ENCODE peak calls at places on chromosomes 13 and 19, in eight cellular contexts. V is GM12878, X is H1, C is endothelial cell of umbilical vein, O is K562, Y is HepG2, M is SK-N-SH, T is HCT116. W is an unnamed sample.
A peak's percentile ranks its signal among the peaks of the same experiment; 100 is the strongest.

GRCh38 chr13:39892731-39893293 is 237.3 kb downstream of the COG6 start:
- DNase-seq in M (peak; percentile 35), C (peak; percentile 95), X (no peak), O (no peak), V (no peak), Y (no peak), T (no peak), W (peak; percentile 72)

GRCh38 chr19:48415395-48415794 is 21.9 kb downstream of the GRIN2D start:
- DNase-seq in T (peak; percentile 84), O (peak; percentile 96), V (no peak), C (peak; percentile 85), X (peak; percentile 97), M (peak; percentile 82), Y (peak; percentile 52), W (no peak)

GRCh38 chr19:47274071-47274890 is at the start of gene INAFM1:
- DNase-seq in O (peak; percentile 94), X (peak; percentile 100), C (peak; percentile 90), T (peak; percentile 89), M (peak; percentile 96), V (peak; percentile 67), Y (peak; percentile 76), W (peak; percentile 57)

GRCh38 chr13:95641961-95642621 is 2.4 kb downstream of the DZIP1 start:
- DNase-seq in O (no peak), Y (peak; percentile 44), X (peak; percentile 81), V (no peak), C (peak; percentile 52), M (peak; percentile 77), T (no peak), W (no peak)

GRCh38 chr13:79307433-79307861 is 98.6 kb downstream of the RBM26 start:
- DNase-seq in V (no peak), O (no peak), M (no peak), T (no peak), Y (peak; percentile 52), C (no peak), X (no peak), W (no peak)

GRCh38 chr19:13097331-13098258 is 5.1 kb downstream of the LYL1 start:
- DNase-seq in T (no peak), V (no peak), C (peak; percentile 52), M (no peak), X (peak; percentile 62), Y (no peak), O (peak; percentile 89), W (no peak)

GRCh38 chr19:58562126-58563033 is 4.0 kb upstream of the UBE2M start:
- DNase-seq in C (peak; percentile 37), T (no peak), O (no peak), M (peak; percentile 60), Y (no peak), X (no peak), V (no peak), W (no peak)

GRCh38 chr13:98280176-98280510 is 103.1 kb upstream of the RNF113B start:
- DNase-seq in M (no peak), X (no peak), C (no peak), V (no peak), Y (no peak), O (no peak), T (no peak), W (no peak)

GRCh38 chr13:50609016-50609415 is 234.5 kb downstream of the DLEU7 start:
- DNase-seq in X (no peak), O (no peak), T (no peak), Y (no peak), C (no peak), M (no peak), V (no peak), W (no peak)

GRCh38 chr13:29849071-29849541 is 1.3 kb downstream of the UBL3 start:
- DNase-seq in M (peak; percentile 38), T (no peak), C (peak; percentile 52), V (no peak), Y (peak; percentile 13), X (no peak), O (peak; percentile 10), W (no peak)

GRCh38 chr13:76764429-76764828 is 121.8 kb downstream of the KCTD12 start:
- DNase-seq in M (no peak), X (no peak), C (peak; percentile 87), Y (no peak), T (no peak), O (no peak), V (no peak), W (no peak)

DNA sequence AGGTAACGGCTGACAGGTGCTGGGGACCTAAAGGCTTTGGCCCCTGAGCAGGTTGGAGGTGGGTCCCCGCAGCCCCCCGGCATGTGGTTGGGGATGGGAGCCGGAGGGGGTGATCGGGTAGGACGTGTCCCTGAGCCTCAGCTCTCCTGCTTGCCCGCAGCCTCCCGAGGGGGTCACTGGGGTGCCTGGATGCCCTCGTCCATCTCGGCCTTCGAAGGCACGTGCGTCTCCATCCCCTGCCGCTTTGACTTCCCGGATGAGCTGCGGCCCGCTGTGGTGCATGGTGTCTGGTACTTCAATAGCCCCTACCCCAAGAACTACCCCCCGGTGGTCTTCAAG is 3.5 kb downstream of the MAG start:
- DNase-seq in Y (no peak), C (no peak), V (no peak), M (no peak), X (peak; percentile 56), O (no peak), T (no peak), W (no peak)
- H3K9ac ChIP-seq in Y (no peak overlapping the region), C (no peak overlapping the region), V (peak overlapping the region; percentile 25), M (no peak overlapping the region), X (no peak overlapping the region), O (no peak overlapping the region), T (no peak overlapping the region), W (no peak overlapping the region)

GRCh38 chr19:38956264-38956663 is 19.3 kb downstream of the FBXO17 start:
- DNase-seq in Y (no peak), V (no peak), X (no peak), O (no peak), C (no peak), T (no peak), M (no peak), W (no peak)

GRCh38 chr19:38949580-38950367 is 19.0 kb downstream of the MRPS12 start:
- DNase-seq in C (peak; percentile 87), T (no peak), Y (no peak), V (no peak), X (peak; percentile 99), M (peak; percentile 99), O (no peak), W (peak; percentile 35)

GRCh38 chr19:38951187-38951586 is 20.4 kb downstream of the MRPS12 start:
- DNase-seq in V (no peak), T (no peak), O (no peak), M (no peak), X (no peak), C (no peak), Y (no peak), W (no peak)

GRCh38 chr19:38953677-38954076 is 21.9 kb downstream of the FBXO17 start:
- DNase-seq in V (no peak), Y (no peak), X (no peak), C (no peak), M (no peak), O (no peak), T (no peak), W (no peak)

DNA sequence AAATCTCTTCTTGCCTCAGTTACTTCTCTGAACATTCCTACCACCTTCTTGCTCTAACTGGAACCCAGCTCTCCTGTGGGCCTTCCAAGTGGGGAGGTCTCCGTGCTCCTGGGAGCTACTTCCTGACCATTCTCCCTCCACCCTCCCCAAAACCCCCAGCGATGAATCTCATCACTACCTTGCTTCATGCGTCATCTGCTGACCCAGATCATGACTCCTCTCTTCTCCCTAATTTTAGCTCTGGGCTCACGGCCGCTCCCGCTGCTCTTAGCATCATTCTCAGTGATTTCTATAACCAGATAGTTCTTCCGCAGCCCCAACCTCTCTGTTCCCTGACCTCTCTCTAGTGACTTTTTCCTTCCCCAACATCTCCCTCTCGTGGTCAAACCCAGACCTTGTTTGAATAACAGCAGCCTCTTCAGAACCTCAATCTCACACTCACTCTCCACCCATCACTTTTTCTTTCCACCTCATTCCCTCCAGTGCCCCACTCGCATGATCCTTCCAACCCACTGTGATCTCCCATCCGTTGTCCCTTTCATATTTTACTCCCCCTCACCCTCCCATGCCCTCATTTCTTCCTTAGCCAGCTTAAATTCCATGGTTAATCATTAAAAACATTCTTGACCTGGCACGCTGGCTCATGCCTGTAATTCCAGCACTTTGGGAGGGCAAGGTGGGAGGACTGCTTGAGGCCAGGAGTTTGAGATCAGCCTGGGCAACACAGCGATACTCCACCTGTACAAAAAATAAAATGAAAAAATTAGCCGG is 21.8 kb downstream of the MRPS12 start:
- DNase-seq in O (peak; percentile 62), V (no peak), X (peak; percentile 52), Y (peak; percentile 51), M (no peak), C (no peak), T (no peak), W (no peak)
- TF ChIP-seq POLR2AphosphoS5 in O (no peak), V (no peak), X (no peak), Y (peak; percentile 33), M (no peak), C (no peak), T (no peak), W (no peak)

GRCh38 chr19:39339636-39340035 is 2.6 kb upstream of the SAMD4B start:
- DNase-seq in V (no peak), C (no peak), X (no peak), M (no peak), O (no peak), Y (peak; percentile 20), T (no peak), W (no peak)

GRCh38 chr19:39335168-39335567 is 675 bp downstream of the GMFG start:
- DNase-seq in T (no peak), C (no peak), V (no peak), X (no peak), M (peak; percentile 14), O (peak; percentile 58), Y (no peak), W (no peak)

GRCh38 chr19:39333507-39333906 is 2.3 kb downstream of the GMFG start:
- DNase-seq in M (no peak), Y (no peak), X (no peak), V (no peak), C (no peak), T (no peak), O (no peak), W (no peak)

GRCh38 chr19:39334444-39334976 is 1.3 kb downstream of the GMFG start:
- DNase-seq in M (no peak), O (no peak), C (no peak), V (no peak), Y (no peak), T (no peak), X (no peak), W (no peak)

GRCh38 chr19:39336483-39336882 is 640 bp upstream of the GMFG start:
- DNase-seq in X (no peak), T (no peak), Y (no peak), O (no peak), M (no peak), C (no peak), V (no peak), W (no peak)
- H3K27ac ChIP-seq in X (no peak overlapping the region), T (no peak overlapping the region), Y (no peak overlapping the region), O (no peak overlapping the region), M (no peak overlapping the region), C (no peak overlapping the region), V (peak overlapping the region; percentile 97), W (no peak overlapping the region)

DNA sequence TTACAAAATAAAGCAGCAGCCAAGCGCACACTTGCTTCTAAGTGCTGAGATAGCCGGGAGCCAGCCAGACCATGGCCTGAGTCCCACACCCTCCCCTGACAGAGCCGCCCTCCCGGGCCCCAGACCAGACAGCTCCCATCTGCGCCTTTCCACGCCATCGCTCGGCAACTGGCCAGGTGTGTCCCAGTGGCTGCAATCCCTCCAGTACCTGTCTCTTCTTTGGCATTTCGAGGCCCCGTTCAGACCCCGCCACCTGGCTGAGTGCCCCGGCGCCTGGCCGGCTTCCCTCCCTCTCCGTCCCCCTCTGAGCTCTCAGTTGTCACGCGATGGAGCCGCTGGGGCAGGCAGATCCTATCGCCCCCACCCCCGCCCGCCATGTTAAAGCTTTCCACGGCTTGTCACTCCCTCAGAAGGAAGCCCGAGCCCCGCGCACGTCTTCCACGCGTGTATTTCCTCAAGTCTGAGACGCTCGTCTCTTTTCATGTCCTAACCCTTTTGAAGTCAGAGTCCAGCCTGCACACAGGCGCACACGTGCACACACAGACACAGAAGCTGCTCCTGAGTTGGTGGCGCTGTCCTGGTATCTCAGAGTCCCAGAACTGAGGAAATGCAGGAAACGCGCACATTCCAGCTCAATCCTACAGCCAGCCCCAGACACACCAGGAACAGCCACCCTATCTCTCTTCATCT is 7.9 kb downstream of the MLLT1 start:
- DNase-seq in X (no peak), C (peak; percentile 72), O (peak; percentile 72), Y (no peak), M (peak; percentile 87), V (no peak), T (no peak), W (no peak)
- H3K9ac ChIP-seq in X (no peak overlapping the region), C (peak overlapping the region; percentile 64), O (peak overlapping the region; percentile 33), Y (no peak overlapping the region), M (no peak overlapping the region), V (no peak overlapping the region), T (no peak overlapping the region), W (no peak overlapping the region)